ENCODE peak calls at places on chromosomes 3 and 15, in four cellular contexts. W is stimulated activated CD8-positive, alpha-beta memory T cell treated with anti-CD3 and anti-CD28 coated beads, Interleukin-7, amount 100 ng/mL, for 4 hours; T is uterus; Q is CD4-positive, alpha-beta T cell. V is an unnamed sample.
A peak's percentile ranks its signal among the peaks of the same experiment; 100 is the strongest.

GRCh38 chr15:44633603-44634002 is 29.9 kb downstream of the SPG11 start:
- DNase-seq in T (no peak), W (no peak), Q (no peak), V (no peak)

GRCh38 chr3:169147246-169148008 is 516.1 kb downstream of the MECOM start:
- DNase-seq in W (no peak), T (peak; percentile 20), Q (no peak), V (peak; percentile 31)

GRCh38 chr3:172097585-172097984 is 58.2 kb downstream of the FNDC3B start:
- DNase-seq in Q (no peak), T (no peak), W (no peak), V (no peak)

GRCh38 chr3:190718691-190719090 is 143.8 kb downstream of the GMNC start:
- DNase-seq in W (no peak), T (no peak), Q (no peak), V (no peak)

GRCh38 chr3:12681586-12682371 is 17.9 kb upstream of the RAF1 start:
- DNase-seq in W (no peak), Q (no peak), T (no peak), V (no peak)

GRCh38 chr3:49724586-49724985 is 835 bp upstream of the GMPPB start:
- DNase-seq in T (peak; percentile 36), Q (no peak), W (no peak), V (no peak)

GRCh38 chr3:147758786-147759185 is 349.6 kb downstream of the ZIC1 start:
- DNase-seq in Q (no peak), W (no peak), T (no peak), V (no peak)

GRCh38 chr15:36769110-36769509 is 189.7 kb downstream of the CDIN1 start:
- DNase-seq in W (no peak), Q (no peak), T (no peak), V (no peak)

GRCh38 chr15:100635406-100636071 is 33.1 kb downstream of the ASB7 start:
- DNase-seq in Q (no peak), T (no peak), W (no peak), V (no peak)

GRCh38 chr3:115960799-115961198 is 337.5 kb downstream of the GAP43 start:
- DNase-seq in W (no peak), Q (no peak), T (peak; percentile 18), V (peak; percentile 25)

GRCh38 chr3:58492385-58492970 is 582 bp downstream of the KCTD6 start:
- DNase-seq in Q (no peak), T (no peak), W (no peak), V (no peak)

GRCh38 chr3:46946856-46947544 is 29.5 kb downstream of the CCDC12 start:
- DNase-seq in Q (peak; percentile 67), T (no peak), W (peak; percentile 61), V (no peak)

GRCh38 chr3:193261970-193262369 is 20.9 kb downstream of the PLAAT1 start:
- DNase-seq in W (no peak), T (no peak), Q (no peak), V (no peak)

GRCh38 chr3:160949460-160949859 is 155.7 kb downstream of the B3GALNT1 start:
- DNase-seq in Q (no peak), W (no peak), T (no peak), V (no peak)

GRCh38 chr3:147945968-147946519 is 536.9 kb downstream of the ZIC1 start:
- DNase-seq in Q (no peak), W (no peak), T (peak; percentile 22), V (no peak)

GRCh38 chr3:23324745-23325144 is 121.6 kb downstream of the UBE2E2 start:
- DNase-seq in W (no peak), T (no peak), Q (no peak), V (no peak)

GRCh38 chr15:66253643-66254363 is at the start of gene MEGF11:
- DNase-seq in W (no peak), T (no peak), Q (no peak), V (peak; percentile 41)

GRCh38 chr3:12875857-12876451 is 34.6 kb upstream of the RPL32 start:
- DNase-seq in W (no peak), Q (no peak), T (no peak), V (no peak)

GRCh38 chr15:58771621-58772235 is 626 bp downstream of the MINDY2 start:
- DNase-seq in Q (no peak), W (no peak), T (peak; percentile 52), V (no peak)

GRCh38 chr15:54045397-54045796 is 67.2 kb downstream of the UNC13C start:
- DNase-seq in T (no peak), Q (no peak), W (no peak), V (no peak)

GRCh38 chr15:39591141-39591895 is 10.4 kb downstream of the THBS1 start:
- DNase-seq in W (no peak), Q (no peak), T (no peak), V (no peak)

GRCh38 chr3:126607214-126607908 is 47.6 kb downstream of the TXNRD3 start:
- DNase-seq in W (peak; percentile 8), T (no peak), Q (no peak), V (no peak)

GRCh38 chr3:64975138-64975537 is 287.3 kb upstream of the ADAMTS9 start:
- DNase-seq in T (no peak), W (no peak), Q (no peak), V (no peak)

GRCh38 chr3:156456771-156457224 is 98.1 kb downstream of the SSR3 start:
- DNase-seq in T (no peak), Q (no peak), W (no peak), V (no peak)

GRCh38 chr3:37982351-37982750 is 8.2 kb upstream of the VILL start:
- DNase-seq in T (no peak), W (no peak), Q (no peak), V (no peak)

GRCh38 chr3:195097331-195098255 is 173.4 kb downstream of the XXYLT1 start:
- DNase-seq in W (no peak), T (no peak), Q (no peak), V (no peak)

GRCh38 chr15:85482896-85483295 is 102.5 kb downstream of the AKAP13 start:
- DNase-seq in W (no peak), Q (no peak), T (peak; percentile 39), V (no peak)

GRCh38 chr3:126212629-126213375 is 32.4 kb upstream of the ALDH1L1 start:
- DNase-seq in Q (no peak), T (peak; percentile 34), W (no peak), V (no peak)

GRCh38 chr3:188546835-188547670 is 393.1 kb downstream of the LPP start:
- DNase-seq in Q (no peak), W (no peak), T (no peak), V (no peak)

GRCh38 chr15:42724276-42724675 is 12.7 kb downstream of the CDAN1 start:
- DNase-seq in Q (no peak), W (no peak), T (no peak), V (no peak)

GRCh38 chr15:69049976-69050375 is 35.5 kb downstream of the NOX5 start:
- DNase-seq in W (no peak), T (no peak), Q (no peak), V (no peak)

GRCh38 chr15:100627789-100628395 is 25.5 kb downstream of the ASB7 start:
- DNase-seq in T (peak; percentile 78), W (peak; percentile 48), Q (peak; percentile 60), V (peak; percentile 54)

GRCh38 chr15:66004618-66005262 is 135.4 kb downstream of the RAB11A start:
- DNase-seq in Q (no peak), T (no peak), W (no peak), V (no peak)

GRCh38 chr3:130291148-130291547 is 54.3 kb upstream of the COL6A5 start:
- DNase-seq in W (no peak), T (no peak), Q (no peak), V (no peak)

GRCh38 chr3:59192473-59192872 is 142.6 kb upstream of the CFAP20DC start:
- DNase-seq in W (no peak), Q (no peak), T (no peak), V (no peak)

V was measured in NCI-H2227 treated with DMSO at 0.1 percent for 48 hours.